ENCODE peak calls at places on chromosomes 16 and 17, in four cellular contexts. One of them, this sample, is unnamed.

GRCh38 chr16:71428385-71428784 is 13.5 kb downstream of the TLE7 start:
- DNase-seq in HepG2: no peak
- DNase-seq in GM12878: no peak
- DNase-seq in H1: no peak
- DNase-seq in this sample: no peak

GRCh38 chr17:2457913-2458312 is 53.8 kb downstream of the METTL16 start:
- DNase-seq in HepG2: no peak
- DNase-seq in GM12878: no peak
- DNase-seq in H1: no peak
- DNase-seq in this sample: no peak

GRCh38 chr17:34363183-34363661 is at the start of gene CCL1:
- DNase-seq in HepG2: no peak
- DNase-seq in GM12878: no peak
- DNase-seq in H1: no peak
- DNase-seq in this sample: no peak

GRCh38 chr16:66899945-66900688 is 18.6 kb downstream of the CDH16 start:
- DNase-seq in HepG2: peak; percentile 72
- DNase-seq in GM12878: no peak
- DNase-seq in H1: no peak
- DNase-seq in this sample: peak; percentile 58

GRCh38 chr16:48911700-48912099 is 301.7 kb upstream of the N4BP1 start:
- DNase-seq in HepG2: no peak
- DNase-seq in GM12878: no peak
- DNase-seq in H1: no peak
- DNase-seq in this sample: no peak

GRCh38 chr16:2898831-2899563 is 12.7 kb upstream of the FLYWCH1 start:
- DNase-seq in HepG2: peak; percentile 76
- DNase-seq in GM12878: no peak
- DNase-seq in H1: no peak
- DNase-seq in this sample: no peak

GRCh38 chr17:50684612-50685333 is 22.9 kb downstream of the ANKRD40 start:
- DNase-seq in HepG2: peak; percentile 98
- DNase-seq in GM12878: no peak
- DNase-seq in H1: no peak
- DNase-seq in this sample: no peak

GRCh38 chr16:35752773-35753558 is 2293.6 kb downstream of the TP53TG3F start:
- DNase-seq in HepG2: no peak
- DNase-seq in GM12878: no peak
- DNase-seq in H1: no peak
- DNase-seq in this sample: no peak

GRCh38 chr17:66312912-66313311 is 10.5 kb downstream of the PRKCA start:
- DNase-seq in HepG2: no peak
- DNase-seq in GM12878: no peak
- DNase-seq in H1: no peak
- DNase-seq in this sample: no peak

GRCh38 chr16:15954814-15955151 is 5.4 kb downstream of the ABCC1 start:
- DNase-seq in HepG2: no peak
- DNase-seq in GM12878: no peak
- DNase-seq in H1: no peak
- DNase-seq in this sample: no peak

GRCh38 chr17:59165933-59166342 is 10.4 kb downstream of the PRR11 start:
- DNase-seq in HepG2: peak; percentile 67
- DNase-seq in GM12878: peak; percentile 57
- DNase-seq in H1: peak; percentile 57
- DNase-seq in this sample: peak; percentile 61

GRCh38 chr17:4696432-4696796 is 7.5 kb downstream of the PELP1 start:
- DNase-seq in HepG2: no peak
- DNase-seq in GM12878: peak; percentile 55
- DNase-seq in H1: no peak
- DNase-seq in this sample: no peak

GRCh38 chr17:4480929-4481898 is 17.5 kb upstream of the SPNS2 start:
- DNase-seq in HepG2: no peak
- DNase-seq in GM12878: no peak
- DNase-seq in H1: no peak
- DNase-seq in this sample: no peak

GRCh38 chr16:67645397-67646121 is 615 bp downstream of the CARMIL2 start:
- DNase-seq in HepG2: no peak
- DNase-seq in GM12878: no peak
- DNase-seq in H1: no peak
- DNase-seq in this sample: no peak

GRCh38 chr16:78235168-78235800 is 135.8 kb downstream of the WWOX start:
- DNase-seq in HepG2: peak; percentile 65
- DNase-seq in GM12878: peak; percentile 7
- DNase-seq in H1: peak; percentile 91
- DNase-seq in this sample: peak; percentile 70

GRCh38 chr17:36892112-36892838 is 45.0 kb upstream of the LHX1 start:
- DNase-seq in HepG2: peak; percentile 57
- DNase-seq in GM12878: no peak
- DNase-seq in H1: no peak
- DNase-seq in this sample: no peak

GRCh38 chr17:27296427-27296979 is 2.6 kb downstream of the WSB1 start:
- DNase-seq in HepG2: no peak
- DNase-seq in GM12878: no peak
- DNase-seq in H1: no peak
- DNase-seq in this sample: no peak

GRCh38 chr16:2611499-2611862 is 70.8 kb upstream of the KCTD5 start:
- DNase-seq in HepG2: no peak
- DNase-seq in GM12878: no peak
- DNase-seq in H1: no peak
- DNase-seq in this sample: no peak

GRCh38 chr16:69448470-69449193 is 24.2 kb downstream of the CYB5B start:
- DNase-seq in HepG2: no peak
- DNase-seq in GM12878: no peak
- DNase-seq in H1: no peak
- DNase-seq in this sample: no peak

GRCh38 chr16:22373662-22374310 is 633 bp downstream of the CDR2 start:
- DNase-seq in HepG2: no peak
- DNase-seq in GM12878: no peak
- DNase-seq in H1: no peak
- DNase-seq in this sample: no peak

GRCh38 chr16:57540906-57541753 is 1.3 kb upstream of the ADGRG5 start:
- DNase-seq in HepG2: no peak
- DNase-seq in GM12878: no peak
- DNase-seq in H1: peak; percentile 39
- DNase-seq in this sample: no peak

GRCh38 chr16:1354815-1355214 is 3.1 kb downstream of the GNPTG start:
- DNase-seq in HepG2: no peak
- DNase-seq in GM12878: no peak
- DNase-seq in H1: no peak
- DNase-seq in this sample: no peak

GRCh38 chr17:11825902-11826301 is 171.4 kb downstream of the ZNF18 start:
- DNase-seq in HepG2: no peak
- DNase-seq in GM12878: no peak
- DNase-seq in H1: no peak
- DNase-seq in this sample: no peak
- H3K4me1 ChIP-seq in HepG2: no peaks in the 10 kb centered on the region
- H3K4me1 ChIP-seq in GM12878: no peaks in the 10 kb centered on the region
- H3K4me1 ChIP-seq in H1: no peaks in the 10 kb centered on the region
- H3K4me1 ChIP-seq in this sample: no peaks in the 10 kb centered on the region

GRCh38 chr17:72432143-72432604 is 311.4 kb downstream of the SOX9 start:
- DNase-seq in HepG2: no peak
- DNase-seq in GM12878: no peak
- DNase-seq in H1: no peak
- DNase-seq in this sample: no peak
- TF ChIP-seq SUZ12 in HepG2: no peak
- TF ChIP-seq SUZ12 in GM12878: no peak
- TF ChIP-seq SUZ12 in H1: no peak
- TF ChIP-seq SUZ12 in this sample: no peak

DNA sequence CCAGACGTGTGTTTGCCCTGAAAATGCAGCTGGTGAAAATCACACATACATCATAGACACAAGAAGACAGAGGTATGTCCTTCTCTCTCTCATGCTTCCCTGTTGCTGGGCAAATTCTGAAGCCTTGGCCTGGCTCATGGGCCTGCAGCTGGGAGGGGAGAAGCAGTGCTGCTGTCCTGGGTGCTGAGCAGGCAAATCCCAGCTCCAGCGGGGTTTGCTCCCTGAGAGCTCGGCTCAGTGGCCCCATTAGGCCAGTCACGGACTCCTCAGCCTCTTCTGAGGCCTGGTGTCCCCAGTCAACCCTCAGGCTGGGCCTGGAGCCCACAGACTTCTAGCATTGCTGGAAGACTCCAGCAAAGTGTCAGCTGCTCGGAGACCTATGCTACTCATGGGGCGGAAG is 11.7 kb downstream of the RHBDL3 start:
- DNase-seq in HepG2: no peak
- DNase-seq in GM12878: no peak
- DNase-seq in H1: no peak
- DNase-seq in this sample: no peak
- TF ChIP-seq YY1 in HepG2: no peak
- TF ChIP-seq YY1 in GM12878: no peak
- TF ChIP-seq YY1 in H1: no peak
- TF ChIP-seq YY1 in this sample: no peak

GRCh38 chr17:81094744-81095607 is 60.0 kb downstream of the BAIAP2 start:
- DNase-seq in HepG2: peak; percentile 90
- DNase-seq in GM12878: peak; percentile 21
- DNase-seq in H1: peak; percentile 76
- DNase-seq in this sample: peak; percentile 90

GRCh38 chr17:81092518-81093095 is 57.7 kb downstream of the BAIAP2 start:
- DNase-seq in HepG2: no peak
- DNase-seq in GM12878: no peak
- DNase-seq in H1: no peak
- DNase-seq in this sample: no peak

GRCh38 chr17:81091774-81092517 is 57.0 kb downstream of the BAIAP2 start:
- DNase-seq in HepG2: no peak
- DNase-seq in GM12878: no peak
- DNase-seq in H1: no peak
- DNase-seq in this sample: no peak

GRCh38 chr17:81094224-81094743 is 59.3 kb downstream of the BAIAP2 start:
- DNase-seq in HepG2: no peak
- DNase-seq in GM12878: no peak
- DNase-seq in H1: no peak
- DNase-seq in this sample: no peak

GRCh38 chr17:81093576-81094223 is 58.7 kb downstream of the BAIAP2 start:
- DNase-seq in HepG2: no peak
- DNase-seq in GM12878: no peak
- DNase-seq in H1: no peak
- DNase-seq in this sample: no peak
- H3K4me1 ChIP-seq in HepG2: peaks cover 49% of the 10 kb centered on the region
- H3K4me1 ChIP-seq in GM12878: peaks cover 11% of the 10 kb centered on the region
- H3K4me1 ChIP-seq in H1: peaks cover 40% of the 10 kb centered on the region
- H3K4me1 ChIP-seq in this sample: peaks cover 71% of the 10 kb centered on the region

DNA sequence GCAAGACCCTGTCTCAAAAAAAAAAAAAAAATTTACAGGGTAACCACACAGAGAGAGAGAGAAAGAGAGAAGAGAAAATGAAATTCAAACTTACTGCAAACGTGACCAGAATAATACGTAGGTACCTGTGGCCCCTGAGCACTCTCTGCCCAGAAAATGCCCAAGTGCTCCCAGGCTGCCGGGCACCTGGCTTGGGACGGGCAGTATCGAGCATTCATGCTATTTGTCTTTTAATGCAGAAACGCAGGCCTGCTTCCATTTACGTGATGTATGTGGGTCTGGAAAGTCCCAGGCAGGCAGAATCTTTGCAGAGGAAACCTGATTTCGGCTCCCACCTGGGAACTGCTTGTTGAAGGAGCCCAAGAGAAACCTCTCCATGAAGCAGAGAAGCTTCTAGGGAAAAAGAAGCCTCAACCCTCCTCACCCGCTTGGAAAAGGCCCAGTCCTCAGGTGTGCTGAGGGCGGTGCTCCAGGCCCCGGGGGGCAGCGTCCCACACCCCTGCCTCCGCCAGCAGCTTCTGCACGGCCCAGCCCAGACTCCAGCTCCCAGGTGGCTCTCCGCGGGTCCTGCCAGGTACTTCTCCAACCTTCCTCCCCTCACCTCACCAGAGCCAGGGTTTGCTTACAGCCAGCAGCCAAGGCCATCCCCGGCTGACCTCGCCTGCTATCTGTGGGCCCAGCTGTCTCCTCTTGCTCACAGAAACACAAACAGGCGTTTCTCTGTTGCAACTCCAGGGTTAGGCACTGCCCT is 14.0 kb downstream of the RPH3AL start:
- DNase-seq in HepG2: peak; percentile 81
- DNase-seq in GM12878: no peak
- DNase-seq in H1: no peak
- DNase-seq in this sample: no peak
- TF ChIP-seq SUZ12 in HepG2: no peak
- TF ChIP-seq SUZ12 in GM12878: no peak
- TF ChIP-seq SUZ12 in H1: no peak
- TF ChIP-seq SUZ12 in this sample: no peak